ENCODE peak calls at places on chromosomes 16 and 17, in four cellular contexts. O is K562, B is HepG2, W is GM23338. Q is an unnamed sample. For H3K36me3, the result is how much of the 10 kb centered on the place peaks cover.

GRCh38 chr17:44075598-44076293 is 5.2 kb downstream of the G6PC3 start:
- DNase-seq in B (no peak), W (no peak), O (no peak), Q (no peak)

GRCh38 chr17:66348605-66349165 is 46.3 kb downstream of the PRKCA start:
- DNase-seq in B (peak), W (no peak), O (peak), Q (no peak)

GRCh38 chr17:61635913-61636432 is 45.0 kb upstream of the NACA2 start:
- DNase-seq in B (peak), O (peak), W (peak), Q (peak)

GRCh38 chr17:42853968-42854790 is 3.2 kb downstream of the AOC3 start:
- DNase-seq in W (no peak), O (no peak), B (peak), Q (no peak)

GRCh38 chr17:11853321-11854151 is 143.7 kb downstream of the ZNF18 start:
- DNase-seq in B (no peak), W (no peak), O (no peak), Q (no peak)

GRCh38 chr17:1716076-1716911 is 6.1 kb upstream of the TLCD2 start:
- DNase-seq in W (peak), O (peak), B (peak), Q (peak)

GRCh38 chr17:20211246-20211645 is 202.1 kb downstream of the SPECC1 start:
- DNase-seq in O (no peak), B (no peak), W (no peak), Q (no peak)

GRCh38 chr17:15309793-15310192 is 31.6 kb downstream of the TEKT3 start:
- DNase-seq in B (no peak), O (no peak), W (no peak), Q (no peak)

GRCh38 chr17:82126479-82127314 is 28.7 kb upstream of the FASN start:
- DNase-seq in W (no peak), B (no peak), O (no peak), Q (no peak)

GRCh38 chr16:47057631-47057996 is 84.1 kb upstream of the DNAJA2 start:
- DNase-seq in W (no peak), B (no peak), O (no peak), Q (no peak)

GRCh38 chr16:49696414-49697101 is 159.4 kb downstream of the ZNF423 start:
- DNase-seq in O (no peak), B (no peak), W (peak), Q (no peak)

GRCh38 chr17:57539528-57540301 is 205.4 kb downstream of the CCDC182 start:
- DNase-seq in B (no peak), O (no peak), W (no peak), Q (no peak)

GRCh38 chr16:180101-180920 is at the start of gene HBQ1:
- DNase-seq in O (peak), W (peak), B (peak), Q (no peak)

GRCh38 chr16:9658157-9658556 is 524.1 kb downstream of the GRIN2A start:
- DNase-seq in O (no peak), W (no peak), B (no peak), Q (no peak)

GRCh38 chr16:86214326-86215232 is 295.7 kb upstream of the FOXF1 start:
- DNase-seq in O (no peak), W (no peak), B (no peak), Q (no peak)

GRCh38 chr17:39753514-39754160 is 15.9 kb downstream of the GRB7 start:
- DNase-seq in B (no peak), O (no peak), W (peak), Q (no peak)

GRCh38 chr17:75799402-75799801 is 14.8 kb downstream of the UNK start:
- DNase-seq in O (no peak), B (no peak), W (no peak), Q (no peak)

GRCh38 chr16:73053379-73054130 is 5.6 kb upstream of the ZFHX3 start:
- DNase-seq in W (peak), O (no peak), B (peak), Q (no peak)

GRCh38 chr16:47664653-47665325 is 203.7 kb downstream of the PHKB start:
- DNase-seq in O (no peak), B (peak), W (no peak), Q (no peak)

GRCh38 chr17:40803617-40804082 is 3.9 kb upstream of the KRT28 start:
- DNase-seq in W (peak), O (peak), B (peak), Q (no peak)
- TF ChIP-seq JUNB in W (no peak), O (no peak), B (no peak), Q (no peak)

GRCh38 chr17:17886747-17887146 is 50.0 kb upstream of the SREBF1 start:
- DNase-seq in B (no peak), W (no peak), O (no peak), Q (no peak)

GRCh38 chr17:17888821-17889220 is 52.0 kb upstream of the SREBF1 start:
- DNase-seq in W (peak), B (no peak), O (no peak), Q (no peak)

GRCh38 chr17:17888371-17888770 is 51.6 kb upstream of the SREBF1 start:
- DNase-seq in W (no peak), B (no peak), O (no peak), Q (no peak)

GRCh38 chr17:17886253-17886652 is 49.5 kb upstream of the SREBF1 start:
- DNase-seq in O (no peak), W (no peak), B (no peak), Q (no peak)

GRCh38 chr17:17887752-17888304 is 51.0 kb upstream of the SREBF1 start:
- DNase-seq in B (no peak), W (no peak), O (no peak), Q (no peak)
- H3K36me3 ChIP-seq in B (under half), W (under half), O (under half), Q (under half)

GRCh38 chr17:48310748-48311213 is 119.2 kb downstream of the SKAP1 start:
- DNase-seq in B (no peak), O (peak), W (peak), Q (no peak)

GRCh38 chr17:48307222-48307621 is 122.8 kb downstream of the SKAP1 start:
- DNase-seq in O (peak), B (no peak), W (no peak), Q (no peak)

GRCh38 chr17:48308591-48308990 is 121.4 kb downstream of the SKAP1 start:
- DNase-seq in W (no peak), B (no peak), O (no peak), Q (no peak)

GRCh38 chr17:48311324-48311723 is 118.7 kb downstream of the SKAP1 start:
- DNase-seq in O (no peak), B (no peak), W (no peak), Q (no peak)

GRCh38 chr17:48307814-48308411 is 122.1 kb downstream of the SKAP1 start:
- DNase-seq in O (peak), B (peak), W (peak), Q (no peak)
- TF ChIP-seq JUNB in O (no peak), B (no peak), W (no peak), Q (no peak)

DNA sequence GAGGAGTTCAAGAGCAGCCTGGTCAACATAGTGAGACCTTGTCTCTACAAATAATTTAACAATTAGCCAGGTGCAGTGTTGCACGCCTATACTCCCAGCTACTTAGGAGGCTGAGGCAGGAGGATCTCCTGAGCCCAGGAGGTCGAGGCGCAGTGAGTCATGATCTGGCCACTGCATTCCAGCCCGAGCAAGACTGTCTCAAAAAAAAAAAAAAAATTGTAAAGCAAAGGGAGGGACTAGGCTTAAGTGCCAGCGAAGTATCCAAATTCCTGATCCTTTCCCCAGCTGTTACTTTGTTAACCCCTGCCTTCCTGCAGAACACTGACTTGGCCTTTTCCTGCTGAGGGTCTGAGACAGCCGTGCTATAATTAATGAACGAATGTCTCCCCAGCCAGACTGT is 2.7 kb downstream of the GDPD3 start:
- DNase-seq in W (no peak), B (no peak), O (no peak), Q (no peak)
- H3K36me3 ChIP-seq in W (under half), B (under half), O (under half), Q (under half)

GRCh38 chr16:3095869-3096268 is 3.2 kb downstream of the ZSCAN10 start:
- DNase-seq in W (peak), O (peak), B (no peak), Q (no peak)

GRCh38 chr16:3096362-3096761 is 2.7 kb downstream of the ZSCAN10 start:
- DNase-seq in O (no peak), W (no peak), B (no peak), Q (no peak)

GRCh38 chr16:3092501-3092991 is 6.5 kb downstream of the ZSCAN10 start:
- DNase-seq in O (no peak), B (no peak), W (no peak), Q (no peak)

GRCh38 chr16:3097266-3097665 is 1.8 kb downstream of the ZSCAN10 start:
- DNase-seq in O (no peak), W (peak), B (no peak), Q (no peak)

DNA sequence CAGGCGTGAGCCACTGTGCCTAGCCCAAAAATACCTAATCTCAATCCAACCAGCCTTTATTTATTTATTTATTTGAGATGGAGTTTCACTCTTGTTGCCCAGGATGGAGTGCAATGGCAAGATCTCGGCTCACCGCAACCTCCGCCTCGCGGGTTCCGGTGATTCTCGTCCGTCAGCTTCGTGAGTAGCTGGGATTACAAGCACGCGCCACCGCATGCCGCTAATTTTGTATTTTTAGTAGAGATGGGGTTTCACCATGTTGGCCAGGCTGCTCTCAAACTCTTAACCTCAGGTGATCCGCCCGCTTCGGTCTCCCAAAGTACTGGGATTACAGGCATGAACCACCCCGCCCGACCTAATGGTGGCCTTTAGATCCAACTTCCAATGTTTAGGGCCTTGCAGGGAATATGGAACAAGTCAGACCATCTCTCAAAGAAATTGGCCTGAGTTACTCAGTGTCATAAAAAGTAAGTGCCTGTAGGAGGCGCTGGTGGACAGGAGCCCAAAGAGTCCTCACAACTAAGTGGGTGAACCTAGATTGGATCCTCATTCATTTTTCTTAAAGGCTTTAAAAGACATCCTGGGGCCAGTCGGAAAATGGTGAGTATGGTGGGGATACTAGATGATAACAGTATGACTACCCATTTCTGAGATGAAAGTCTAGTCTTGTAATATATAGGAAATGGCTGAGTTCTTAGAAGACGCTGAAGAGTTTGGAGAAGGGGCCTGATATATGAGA is 4.6 kb downstream of the ZSCAN10 start:
- DNase-seq in O (peak), B (peak), W (peak), Q (no peak)
- TF ChIP-seq JUNB in O (no peak), B (no peak), W (no peak), Q (no peak)

DNA sequence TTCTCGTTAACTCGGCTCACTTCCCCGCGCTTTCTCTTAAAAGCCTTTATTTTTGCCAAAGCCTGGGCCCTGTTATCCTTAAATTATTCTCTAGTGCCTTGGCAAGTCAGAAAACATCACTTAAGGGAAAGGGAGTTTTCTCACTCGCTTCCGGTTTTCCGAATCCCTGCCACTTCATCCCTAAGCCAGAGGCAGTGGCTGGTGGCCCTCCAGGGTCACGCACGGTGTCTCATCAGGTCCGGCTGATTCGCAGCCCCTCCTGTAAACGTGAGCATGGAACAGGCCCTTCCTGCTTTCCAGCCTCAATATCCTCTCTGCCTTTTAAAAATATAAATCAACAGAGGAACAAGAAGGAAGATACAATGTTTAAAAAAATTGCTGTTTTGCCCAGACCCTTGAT is 142.5 kb upstream of the CHMP6 start:
- DNase-seq in O (no peak), B (no peak), W (no peak), Q (no peak)
- H3K36me3 ChIP-seq in O (under half), B (under half), W (under half), Q (under half)